ENCODE peak calls at places on chromosomes 3 and 15, in four cellular contexts. P is lung, G is stomach, Z is pulmonary artery endothelial cell. C is an unnamed sample.

GRCh38 chr15:49718234-49718633 is 97.4 kb downstream of the DTWD1 start:
- DNase-seq in P (no peak), Z (no peak), G (no peak), C (no peak)

GRCh38 chr3:101780661-101781060 is 1.6 kb downstream of the NXPE3 start:
- DNase-seq in P (no peak), Z (no peak), G (no peak), C (no peak)

GRCh38 chr3:184513276-184514150 is 48.1 kb upstream of the EPHB3 start:
- DNase-seq in G (peak), Z (no peak), P (peak), C (peak)

GRCh38 chr3:149362361-149362760 is 15.1 kb downstream of the TM4SF1 start:
- DNase-seq in Z (no peak), P (no peak), G (no peak), C (no peak)

GRCh38 chr3:36713904-36714303 is 50.4 kb downstream of the DCLK3 start:
- DNase-seq in P (no peak), Z (no peak), G (no peak), C (no peak)

GRCh38 chr3:97871206-97871605 is 49.4 kb downstream of the CRYBG3 start:
- DNase-seq in Z (no peak), G (no peak), P (no peak), C (no peak)

GRCh38 chr3:42518800-42519567 is 16.5 kb downstream of the VIPR1 start:
- DNase-seq in P (no peak), G (no peak), Z (no peak), C (no peak)

GRCh38 chr3:57268416-57268815 is 24.1 kb downstream of the ASB14 start:
- DNase-seq in Z (no peak), P (no peak), G (no peak), C (no peak)

GRCh38 chr15:40982855-40983254 is 29.6 kb downstream of the CHAC1 start:
- DNase-seq in G (no peak), Z (peak), P (no peak), C (no peak)

GRCh38 chr15:101810451-101810850 is 1.6 kb upstream of the OR4F15 start:
- DNase-seq in P (no peak), G (no peak), Z (no peak), C (no peak)

GRCh38 chr15:27746556-27746955 is 352.6 kb downstream of the OCA2 start:
- DNase-seq in P (no peak), G (no peak), Z (no peak), C (no peak)